ENCODE peak calls at places on chromosome 6, in seven cellular contexts. H, U, Z, I, X, O and D are unnamed samples.

GRCh38 chr6:118787746-118788419 is 106.1 kb upstream of the ASF1A start:
- DNase-seq in H (no peak), U (no peak), Z (no peak), I (no peak), X (no peak), O (peak), D (no peak)

GRCh38 chr6:158665332-158665731 is 15.5 kb downstream of the SYTL3 start:
- DNase-seq in H (no peak), U (no peak), Z (no peak), I (no peak), X (no peak), O (no peak), D (no peak)

GRCh38 chr6:4516206-4516605 is 260.0 kb upstream of the CDYL start:
- DNase-seq in H (no peak), U (no peak), Z (no peak), I (no peak), X (no peak), O (no peak), D (no peak)

GRCh38 chr6:35707714-35708407 is 19.1 kb upstream of the FKBP5 start:
- DNase-seq in H (no peak), U (no peak), Z (no peak), I (no peak), X (no peak), O (no peak), D (no peak)

GRCh38 chr6:29491574-29491973 is 3.8 kb upstream of the MAS1L start:
- DNase-seq in H (no peak), U (no peak), Z (no peak), I (no peak), X (no peak), O (no peak), D (no peak)

GRCh38 chr6:4732691-4733315 is 43.4 kb upstream of the CDYL start:
- DNase-seq in H (no peak), U (peak), Z (no peak), I (peak), X (no peak), O (peak), D (no peak)

GRCh38 chr6:120005292-120005976 is 655.9 kb upstream of the MAN1A1 start:
- DNase-seq in H (no peak), U (no peak), Z (no peak), I (no peak), X (no peak), O (peak), D (no peak)

GRCh38 chr6:28953039-28953872 is 29.5 kb upstream of the TRIM27 start:
- DNase-seq in H (no peak), U (no peak), Z (no peak), I (peak), X (no peak), O (peak), D (no peak)

GRCh38 chr6:79152269-79152737 is 74.2 kb upstream of the PHIP start:
- DNase-seq in H (no peak), U (no peak), Z (no peak), I (no peak), X (no peak), O (no peak), D (peak)

GRCh38 chr6:56693246-56693607 is 50.5 kb upstream of the DST start:
- DNase-seq in H (peak), U (peak), Z (peak), I (peak), X (no peak), O (peak), D (peak)

GRCh38 chr6:160331753-160332152 is 16.4 kb upstream of the SLC22A3 start:
- DNase-seq in H (no peak), U (no peak), Z (no peak), I (no peak), X (no peak), O (no peak), D (no peak)

GRCh38 chr6:24321538-24322162 is 36.2 kb downstream of the DCDC2 start:
- DNase-seq in H (no peak), U (no peak), Z (no peak), I (no peak), X (no peak), O (peak), D (no peak)